ENCODE peak calls at places on chromosome 2, in six cellular contexts. One of them, this sample, is unnamed.

GRCh38 chr2:949384-949893 is 1.2 kb upstream of the SNTG2 start:
- DNase-seq in HCEC 1CT: no peak
- DNase-seq in Ammon's horn: no peak
- DNase-seq in NCI-H510A: no peak
- DNase-seq in globus pallidus: no peak
- DNase-seq in activated CD4-positive, alpha-beta T cell treated with anti-CD3 and anti-CD28 coated beads, Interleukin-2, amount 10 ng/mL, durations not matched to agents 7 days and 5 days: no peak
- DNase-seq in this sample: no peak

GRCh38 chr2:201471732-201472395 is 20.3 kb downstream of the STRADB start:
- DNase-seq in Ammon's horn: no peak
- DNase-seq in globus pallidus: no peak
- DNase-seq in HCEC 1CT: peak
- DNase-seq in activated CD4-positive, alpha-beta T cell treated with anti-CD3 and anti-CD28 coated beads, Interleukin-2, amount 10 ng/mL, durations not matched to agents 7 days and 5 days: no peak
- DNase-seq in NCI-H510A: no peak
- DNase-seq in this sample: no peak

GRCh38 chr2:235570256-235570655 is 76.4 kb downstream of the AGAP1 start:
- DNase-seq in globus pallidus: no peak
- DNase-seq in HCEC 1CT: no peak
- DNase-seq in activated CD4-positive, alpha-beta T cell treated with anti-CD3 and anti-CD28 coated beads, Interleukin-2, amount 10 ng/mL, durations not matched to agents 7 days and 5 days: no peak
- DNase-seq in Ammon's horn: no peak
- DNase-seq in NCI-H510A: no peak
- DNase-seq in this sample: no peak

GRCh38 chr2:53737091-53737490 is 30.5 kb upstream of the CHAC2 start:
- DNase-seq in globus pallidus: no peak
- DNase-seq in NCI-H510A: no peak
- DNase-seq in Ammon's horn: no peak
- DNase-seq in activated CD4-positive, alpha-beta T cell treated with anti-CD3 and anti-CD28 coated beads, Interleukin-2, amount 10 ng/mL, durations not matched to agents 7 days and 5 days: no peak
- DNase-seq in HCEC 1CT: no peak
- DNase-seq in this sample: no peak

GRCh38 chr2:66323496-66323895 is 111.4 kb upstream of the MEIS1 start:
- DNase-seq in NCI-H510A: no peak
- DNase-seq in HCEC 1CT: no peak
- DNase-seq in Ammon's horn: no peak
- DNase-seq in activated CD4-positive, alpha-beta T cell treated with anti-CD3 and anti-CD28 coated beads, Interleukin-2, amount 10 ng/mL, durations not matched to agents 7 days and 5 days: no peak
- DNase-seq in globus pallidus: no peak
- DNase-seq in this sample: no peak

GRCh38 chr2:212735648-212736047 is 197.0 kb upstream of the ERBB4 start:
- DNase-seq in activated CD4-positive, alpha-beta T cell treated with anti-CD3 and anti-CD28 coated beads, Interleukin-2, amount 10 ng/mL, durations not matched to agents 7 days and 5 days: no peak
- DNase-seq in NCI-H510A: no peak
- DNase-seq in globus pallidus: no peak
- DNase-seq in HCEC 1CT: no peak
- DNase-seq in Ammon's horn: no peak
- DNase-seq in this sample: no peak

GRCh38 chr2:225104971-225105370 is 62.7 kb upstream of the DOCK10 start:
- DNase-seq in NCI-H510A: no peak
- DNase-seq in globus pallidus: no peak
- DNase-seq in HCEC 1CT: peak
- DNase-seq in Ammon's horn: no peak
- DNase-seq in activated CD4-positive, alpha-beta T cell treated with anti-CD3 and anti-CD28 coated beads, Interleukin-2, amount 10 ng/mL, durations not matched to agents 7 days and 5 days: no peak
- DNase-seq in this sample: no peak

GRCh38 chr2:8408560-8409460 is 273.0 kb upstream of the ID2 start:
- DNase-seq in HCEC 1CT: no peak
- DNase-seq in globus pallidus: no peak
- DNase-seq in Ammon's horn: no peak
- DNase-seq in NCI-H510A: no peak
- DNase-seq in activated CD4-positive, alpha-beta T cell treated with anti-CD3 and anti-CD28 coated beads, Interleukin-2, amount 10 ng/mL, durations not matched to agents 7 days and 5 days: peak
- DNase-seq in this sample: no peak

GRCh38 chr2:47226124-47227040 is 71.3 kb upstream of the STPG4 start:
- DNase-seq in globus pallidus: no peak
- DNase-seq in Ammon's horn: no peak
- DNase-seq in HCEC 1CT: peak
- DNase-seq in NCI-H510A: peak
- DNase-seq in activated CD4-positive, alpha-beta T cell treated with anti-CD3 and anti-CD28 coated beads, Interleukin-2, amount 10 ng/mL, durations not matched to agents 7 days and 5 days: no peak
- DNase-seq in this sample: no peak

GRCh38 chr2:28608061-28608828 is 112.4 kb downstream of the PLB1 start:
- DNase-seq in globus pallidus: no peak
- DNase-seq in activated CD4-positive, alpha-beta T cell treated with anti-CD3 and anti-CD28 coated beads, Interleukin-2, amount 10 ng/mL, durations not matched to agents 7 days and 5 days: no peak
- DNase-seq in NCI-H510A: no peak
- DNase-seq in Ammon's horn: peak
- DNase-seq in HCEC 1CT: no peak
- DNase-seq in this sample: no peak

GRCh38 chr2:168666339-168666738 is 136.1 kb upstream of the NOSTRIN start:
- DNase-seq in HCEC 1CT: peak
- DNase-seq in activated CD4-positive, alpha-beta T cell treated with anti-CD3 and anti-CD28 coated beads, Interleukin-2, amount 10 ng/mL, durations not matched to agents 7 days and 5 days: no peak
- DNase-seq in NCI-H510A: no peak
- DNase-seq in Ammon's horn: no peak
- DNase-seq in globus pallidus: no peak
- DNase-seq in this sample: no peak

GRCh38 chr2:238063414-238064189 is 2.8 kb downstream of the SCLY start:
- DNase-seq in NCI-H510A: no peak
- DNase-seq in Ammon's horn: no peak
- DNase-seq in HCEC 1CT: no peak
- DNase-seq in globus pallidus: no peak
- DNase-seq in activated CD4-positive, alpha-beta T cell treated with anti-CD3 and anti-CD28 coated beads, Interleukin-2, amount 10 ng/mL, durations not matched to agents 7 days and 5 days: no peak
- DNase-seq in this sample: no peak

This sample was measured in putamen.